ENCODE peak calls at places on chromosomes 11 and 22, in six cellular contexts. E is Peyer's patch, O is coronary artery, Y is neural crest cell, M is cardiac fibroblast, X is A549. T is an unnamed sample.

GRCh38 chr11:86816251-86816726 is 15.9 kb downstream of the PRSS23 start:
- DNase-seq in E (no peak), X (peak), Y (no peak), M (peak), O (no peak), T (no peak)

GRCh38 chr22:43079742-43080141 is 9.4 kb downstream of the TTLL1 start:
- DNase-seq in Y (no peak), O (no peak), M (no peak), E (no peak), X (no peak), T (no peak)

GRCh38 chr22:38304526-38304925 is 12.7 kb downstream of the CSNK1E start:
- DNase-seq in O (no peak), M (peak), Y (no peak), X (no peak), E (no peak), T (peak)

GRCh38 chr11:10386861-10387208 is 68.2 kb upstream of the AMPD3 start:
- DNase-seq in O (no peak), M (no peak), X (no peak), Y (no peak), E (no peak), T (no peak)

GRCh38 chr22:50356186-50356585 is 13.1 kb downstream of the PPP6R2 start:
- DNase-seq in O (no peak), Y (no peak), M (no peak), X (no peak), E (no peak), T (no peak)

GRCh38 chr11:33867566-33867965 is 24.3 kb downstream of the LMO2 start:
- DNase-seq in E (no peak), M (no peak), X (no peak), O (no peak), Y (no peak), T (no peak)

GRCh38 chr11:704799-705645 is 1.0 kb upstream of the EPS8L2 start:
- DNase-seq in M (no peak), E (no peak), X (peak), Y (no peak), O (no peak), T (no peak)

GRCh38 chr22:38267086-38267485 is 5.7 kb downstream of the TMEM184B start:
- DNase-seq in M (peak), E (no peak), X (no peak), Y (no peak), O (no peak), T (no peak)

GRCh38 chr11:44592125-44592643 is 26.7 kb downstream of the CD82 start:
- DNase-seq in M (peak), Y (no peak), X (no peak), E (no peak), O (peak), T (no peak)

DNA sequence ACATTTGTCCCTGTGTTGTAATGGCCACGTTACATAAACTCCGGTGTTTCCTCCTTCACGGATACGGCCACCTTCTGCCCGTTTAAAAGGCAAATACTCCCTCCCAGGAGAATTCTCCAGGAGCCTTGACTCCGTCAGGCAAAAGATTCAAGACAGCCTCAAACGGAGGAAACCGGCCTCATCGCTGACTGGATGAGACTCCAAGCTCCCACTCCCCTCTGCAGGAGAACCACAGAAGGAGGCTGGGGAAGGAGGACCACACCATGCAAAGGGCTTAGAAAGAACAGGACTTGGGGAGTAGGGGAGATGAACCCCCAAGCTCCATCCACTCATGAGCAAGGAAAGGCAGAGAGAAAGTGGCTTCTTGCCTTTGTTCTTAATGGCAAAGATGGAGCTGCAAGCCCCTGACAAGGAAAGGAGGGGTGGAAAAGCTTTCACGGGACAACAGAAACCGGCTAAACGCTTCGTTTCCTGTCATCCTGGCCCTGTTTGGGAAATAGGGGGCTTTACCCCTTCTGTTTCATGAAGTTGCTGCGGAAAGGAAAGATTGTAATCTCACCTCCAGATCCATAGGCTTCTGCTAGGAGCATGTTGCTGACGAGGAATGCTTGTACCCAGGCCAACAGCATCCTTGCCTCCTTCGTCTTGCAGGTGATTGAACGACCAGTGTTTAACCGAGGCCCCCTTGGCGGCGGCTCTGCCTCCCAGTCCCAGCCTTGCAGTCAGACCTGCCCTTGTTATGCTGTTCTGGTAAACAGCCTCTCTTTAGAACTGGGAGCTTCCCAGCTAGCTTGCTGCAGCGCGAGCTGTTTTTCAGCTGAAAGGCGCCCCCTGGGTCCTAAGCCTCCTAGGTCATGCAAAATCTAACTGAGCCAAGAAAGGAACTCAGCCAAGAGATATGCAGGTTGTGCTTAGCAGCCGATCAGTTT is at the start of gene PIK3IP1:
- DNase-seq in X (peak), E (peak), Y (peak), O (peak), M (peak), T (peak)
- TF ChIP-seq CTCF in X (peak), E (peak), Y (peak), O (peak), M (peak), T (peak)

GRCh38 chr11:126113515-126113957 is 50.9 kb upstream of the CDON start:
- DNase-seq in O (peak), M (peak), E (peak), Y (no peak), X (peak), T (no peak)
- TF ChIP-seq CTCF in O (no peak), M (no peak), E (peak), Y (no peak), X (no peak), T (no peak)

GRCh38 chr22:27029584-27030130 is 372.3 kb downstream of the MIAT start:
- DNase-seq in X (no peak), Y (no peak), M (no peak), O (no peak), E (no peak), T (no peak)

GRCh38 chr22:27028093-27028492 is 370.7 kb downstream of the MIAT start:
- DNase-seq in O (no peak), E (no peak), X (no peak), M (peak), Y (no peak), T (no peak)

DNA sequence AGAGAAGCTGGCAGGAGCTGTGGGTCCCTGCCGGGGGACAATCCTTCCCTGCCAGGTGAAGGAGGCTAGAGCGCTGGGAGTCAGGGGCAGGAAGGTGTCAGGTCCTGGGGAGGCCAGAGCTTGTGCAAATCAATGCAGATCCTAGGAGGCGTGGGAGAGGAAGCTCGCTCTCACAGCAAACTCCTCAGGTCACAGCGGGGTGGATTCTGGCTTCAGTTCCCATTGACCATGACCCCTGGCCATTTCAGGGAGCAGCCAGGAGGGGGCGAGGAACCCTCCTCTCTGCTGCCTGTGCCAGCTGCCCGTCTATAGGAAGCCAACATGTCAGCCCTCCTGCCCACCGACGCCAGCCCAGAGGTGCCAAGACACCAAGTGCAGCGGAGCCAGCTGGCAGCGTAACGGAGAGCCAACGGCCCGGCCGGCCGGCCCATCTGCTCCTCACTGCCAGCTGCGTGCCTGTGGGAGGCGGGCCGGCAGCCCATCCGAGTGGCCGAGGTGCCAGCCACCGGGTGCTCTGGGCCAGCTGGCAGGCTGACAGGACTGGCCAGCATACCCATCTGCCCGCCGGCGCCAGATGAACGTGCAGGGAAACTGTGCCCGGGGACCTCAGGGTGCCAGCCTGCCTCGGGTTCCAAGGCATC is 374.9 kb downstream of the MIAT start:
- DNase-seq in M (no peak), E (no peak), X (no peak), O (peak), Y (peak), T (peak)
- TF ChIP-seq CTCF in M (peak), E (no peak), X (no peak), O (no peak), Y (no peak), T (peak)

DNA sequence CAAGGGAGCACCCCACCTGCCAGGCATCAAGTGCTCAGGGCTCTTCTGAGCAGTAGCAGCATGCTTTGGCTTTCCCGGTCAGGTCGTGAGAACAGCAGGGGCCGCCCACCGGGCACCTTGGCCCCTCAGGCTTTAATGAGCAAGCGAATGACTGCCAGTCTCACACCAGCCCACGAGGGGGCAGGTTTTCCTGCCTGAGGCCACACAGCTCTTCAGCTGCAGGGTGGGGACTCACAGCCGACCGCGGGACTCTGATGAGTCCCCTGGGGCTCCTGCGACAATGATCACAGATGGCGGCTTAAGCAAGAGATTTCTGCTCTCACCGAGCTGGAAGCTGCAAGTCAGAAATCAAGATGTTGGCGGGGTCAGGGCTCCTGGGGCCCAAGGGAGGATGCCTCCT is 14.3 kb upstream of the FGF19 start:
- DNase-seq in O (no peak), M (peak), Y (peak), X (peak), E (no peak), T (peak)
- TF ChIP-seq CTCF in O (no peak), M (peak), Y (peak), X (peak), E (peak), T (peak)

DNA sequence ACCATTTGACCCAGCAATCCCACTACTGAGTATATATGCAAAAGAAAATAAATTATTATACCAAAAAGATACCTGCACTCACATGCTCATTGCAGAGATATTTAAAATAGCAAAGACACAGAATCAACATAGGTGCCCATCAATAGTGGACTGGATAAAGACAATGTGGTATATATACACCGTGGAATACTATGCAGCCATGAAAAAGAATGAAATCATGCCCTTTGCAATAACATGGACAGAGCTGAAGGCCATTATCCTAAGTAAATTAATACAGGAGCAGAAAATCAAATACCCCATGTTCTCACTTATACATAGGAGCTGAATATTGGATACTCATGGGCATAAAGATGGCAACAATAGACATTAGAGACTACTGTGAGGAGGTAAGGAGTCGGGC is 68.7 kb downstream of the DLG2 start:
- DNase-seq in M (no peak), E (no peak), Y (no peak), O (no peak), X (no peak), T (no peak)
- TF ChIP-seq CTCF in M (no peak), E (no peak), Y (no peak), O (no peak), X (no peak), T (no peak)